ENCODE peak calls at places on chromosomes 6 and 20, in eight cellular contexts. K, J, N, Z, F, E, B and L are unnamed samples.
A peak's percentile ranks its signal among the peaks of the same experiment; 100 is the strongest.

GRCh38 chr6:12298995-12299394 is 8.8 kb downstream of the EDN1 start:
- DNase-seq in K (no peak), J (no peak), N (no peak), Z (no peak), F (no peak), E (no peak), B (no peak), L (no peak)

GRCh38 chr6:82875573-82876185 is 190.0 kb downstream of the UBE3D start:
- DNase-seq in K (peak; percentile 91), J (no peak), N (no peak), Z (no peak), F (peak; percentile 20), E (peak; percentile 36), B (no peak), L (no peak)

GRCh38 chr6:111844376-111844775 is 28.9 kb downstream of the FYN start:
- DNase-seq in K (no peak), J (no peak), N (no peak), Z (no peak), F (no peak), E (no peak), B (no peak), L (no peak)

GRCh38 chr6:53294095-53294494 is 54.7 kb downstream of the ELOVL5 start:
- DNase-seq in K (no peak), J (peak; percentile 88), N (no peak), Z (no peak), F (peak; percentile 26), E (peak; percentile 48), B (no peak), L (no peak)

GRCh38 chr6:11140061-11140460 is 28.5 kb upstream of the ERVFRD-1 start:
- DNase-seq in K (peak; percentile 23), J (no peak), N (no peak), Z (no peak), F (no peak), E (no peak), B (no peak), L (no peak)

GRCh38 chr6:164258421-164258820 is 843.9 kb downstream of the QKI start:
- DNase-seq in K (no peak), J (no peak), N (no peak), Z (no peak), F (no peak), E (no peak), B (no peak), L (no peak)

GRCh38 chr20:5511930-5512329 is 195.2 kb upstream of the PROKR2 start:
- DNase-seq in K (no peak), J (no peak), N (no peak), Z (no peak), F (no peak), E (no peak), B (no peak), L (no peak)

GRCh38 chr6:166936079-166936787 is 20.1 kb downstream of the RNASET2 start:
- DNase-seq in K (no peak), J (no peak), N (no peak), Z (no peak), F (no peak), E (peak; percentile 54), B (no peak), L (peak; percentile 31)

GRCh38 chr6:81939774-81940165 is 187.3 kb upstream of the TENT5A start:
- DNase-seq in K (no peak), J (no peak), N (no peak), Z (no peak), F (no peak), E (peak; percentile 24), B (no peak), L (no peak)

GRCh38 chr6:165805067-165805525 is 142.1 kb upstream of the PDE10A start:
- DNase-seq in K (no peak), J (peak; percentile 57), N (no peak), Z (no peak), F (no peak), E (no peak), B (no peak), L (no peak)

GRCh38 chr6:56802570-56802969 is 152.3 kb upstream of the BEND6 start:
- DNase-seq in K (peak; percentile 79), J (no peak), N (no peak), Z (no peak), F (peak; percentile 71), E (peak; percentile 64), B (no peak), L (no peak)

GRCh38 chr20:62355527-62356142 is 11.5 kb downstream of the LAMA5 start:
- DNase-seq in K (peak; percentile 52), J (peak; percentile 70), N (no peak), Z (no peak), F (no peak), E (peak; percentile 41), B (peak; percentile 54), L (no peak)

GRCh38 chr20:41423026-41423425 is 56.4 kb upstream of the EMILIN3 start:
- DNase-seq in K (no peak), J (no peak), N (no peak), Z (no peak), F (peak; percentile 32), E (peak; percentile 46), B (no peak), L (no peak)

GRCh38 chr6:44060622-44061374 is 66.5 kb downstream of the MRPL14 start:
- DNase-seq in K (no peak), J (no peak), N (no peak), Z (no peak), F (no peak), E (no peak), B (no peak), L (no peak)

GRCh38 chr6:44058617-44059358 is 68.5 kb downstream of the MRPL14 start:
- DNase-seq in K (peak; percentile 100), J (no peak), N (peak; percentile 28), Z (peak; percentile 58), F (no peak), E (peak; percentile 99), B (peak; percentile 93), L (no peak)

GRCh38 chr6:44061375-44062104 is 65.7 kb downstream of the MRPL14 start:
- DNase-seq in K (peak; percentile 80), J (no peak), N (no peak), Z (no peak), F (no peak), E (peak; percentile 51), B (no peak), L (no peak)

GRCh38 chr6:44057931-44058616 is 69.2 kb downstream of the MRPL14 start:
- DNase-seq in K (peak; percentile 71), J (no peak), N (no peak), Z (no peak), F (no peak), E (no peak), B (no peak), L (no peak)

DNA sequence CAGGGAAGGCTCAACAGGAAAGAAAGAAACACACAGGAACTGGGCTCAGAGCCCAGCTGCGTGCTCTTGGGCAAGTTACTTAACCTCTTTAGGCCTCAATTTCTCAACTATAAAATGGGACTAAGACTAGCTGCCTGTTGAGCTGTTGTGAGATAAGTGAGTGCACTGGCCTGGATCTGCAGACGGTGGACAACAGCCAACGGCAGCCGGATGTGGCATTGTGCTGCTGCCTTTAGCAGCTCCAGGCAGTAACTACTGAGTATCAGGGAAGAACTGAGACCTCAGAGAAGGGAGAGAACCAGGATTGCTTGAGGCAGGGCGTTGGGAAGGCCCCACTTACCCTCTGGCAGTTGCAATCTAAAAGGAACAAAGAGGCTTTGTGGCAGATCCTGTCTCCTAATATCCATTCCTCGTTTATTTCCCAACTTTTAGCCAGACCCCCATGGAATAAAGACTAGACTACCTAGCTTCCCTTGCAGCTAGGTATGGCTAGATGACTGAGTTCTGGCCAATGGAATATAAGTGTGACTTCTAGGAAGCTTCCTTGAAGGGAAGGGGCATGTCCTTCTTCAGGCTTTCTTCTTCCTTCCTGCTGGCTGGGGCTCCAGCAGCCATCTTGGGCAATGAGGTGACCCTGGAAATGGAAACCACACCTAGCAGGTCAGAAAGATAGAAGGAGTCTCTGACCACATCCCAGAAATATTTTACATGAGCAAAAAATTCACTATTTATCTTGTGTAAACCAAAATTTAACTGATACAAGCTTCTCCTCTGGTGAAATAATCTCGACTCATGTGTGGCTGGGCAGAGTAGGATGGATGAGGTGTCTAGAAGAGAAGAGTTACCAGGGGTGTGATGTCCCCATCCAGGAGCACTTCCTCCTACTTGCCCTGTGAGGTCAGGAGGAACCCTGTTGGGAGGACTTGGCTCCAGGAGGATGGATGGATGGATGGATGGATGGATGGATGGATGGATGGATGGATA is 67.6 kb downstream of the MRPL14 start:
- DNase-seq in K (peak; percentile 93), J (no peak), N (no peak), Z (no peak), F (no peak), E (peak; percentile 92), B (no peak), L (no peak)
- H3K27ac ChIP-seq in K (peak overlapping the region; percentile 96), J (no peak overlapping the region), N (peak overlapping the region; percentile 91), Z (peak overlapping the region; percentile 60), F (no peak overlapping the region), E (no peak overlapping the region), B (peak overlapping the region; percentile 61), L (no peak overlapping the region)

GRCh38 chr6:75993236-75994162 is 79.0 kb downstream of the IMPG1 start:
- DNase-seq in K (no peak), J (peak; percentile 65), N (no peak), Z (no peak), F (no peak), E (no peak), B (no peak), L (no peak)
- H3K27ac ChIP-seq in K (no peak overlapping the region), J (no peak overlapping the region), N (no peak overlapping the region), Z (no peak overlapping the region), F (no peak overlapping the region), E (no peak overlapping the region), B (no peak overlapping the region), L (no peak overlapping the region)

DNA sequence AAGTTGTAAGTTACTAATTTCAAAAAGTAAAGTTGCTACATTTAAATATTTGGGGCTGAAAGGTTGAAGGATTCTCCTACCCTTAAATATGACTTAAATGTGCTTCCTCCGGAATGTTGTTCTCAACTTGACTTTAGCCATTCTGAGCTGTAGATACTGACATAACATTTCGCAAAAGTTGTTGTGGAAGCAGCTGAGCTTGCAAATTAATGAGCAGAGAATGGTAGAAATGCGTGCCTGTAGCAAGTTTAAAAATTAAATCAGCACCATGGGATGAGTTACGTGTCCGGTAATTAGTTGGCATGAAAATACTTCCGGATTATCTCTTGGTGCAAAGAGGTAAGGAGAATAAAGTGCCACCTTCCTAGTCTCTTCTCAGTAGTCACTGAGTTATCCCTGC is 23.6 kb upstream of the PBOV1 start:
- DNase-seq in K (no peak), J (no peak), N (no peak), Z (no peak), F (peak; percentile 72), E (no peak), B (no peak), L (no peak)
- H3K27ac ChIP-seq in K (no peak overlapping the region), J (no peak overlapping the region), N (no peak overlapping the region), Z (peak overlapping the region; percentile 37), F (no peak overlapping the region), E (no peak overlapping the region), B (no peak overlapping the region), L (no peak overlapping the region)

GRCh38 chr6:157575436-157576145 is 194.6 kb downstream of the ZDHHC14 start:
- DNase-seq in K (no peak), J (no peak), N (no peak), Z (no peak), F (no peak), E (no peak), B (no peak), L (no peak)

GRCh38 chr6:157574851-157575424 is 193.9 kb downstream of the ZDHHC14 start:
- DNase-seq in K (no peak), J (no peak), N (no peak), Z (no peak), F (no peak), E (no peak), B (no peak), L (no peak)

GRCh38 chr6:157584036-157584435 is 203.0 kb downstream of the ZDHHC14 start:
- DNase-seq in K (no peak), J (no peak), N (no peak), Z (no peak), F (no peak), E (no peak), B (no peak), L (no peak)

GRCh38 chr6:157576621-157577390 is 195.8 kb downstream of the ZDHHC14 start:
- DNase-seq in K (no peak), J (no peak), N (no peak), Z (no peak), F (no peak), E (no peak), B (no peak), L (no peak)

GRCh38 chr6:157579467-157580031 is 198.6 kb downstream of the ZDHHC14 start:
- DNase-seq in K (peak; percentile 43), J (no peak), N (peak; percentile 42), Z (peak; percentile 31), F (no peak), E (peak; percentile 5), B (no peak), L (no peak)
- H3K27ac ChIP-seq in K (no peak overlapping the region), J (no peak overlapping the region), N (no peak overlapping the region), Z (peak overlapping the region; percentile 63), F (no peak overlapping the region), E (no peak overlapping the region), B (no peak overlapping the region), L (no peak overlapping the region)